ENCODE peak calls at places on chromosome 15, in ten cellular contexts. Z is mesenteric fat pad, O is globus pallidus, B is amygdala, I is AG20443, P is NCI-H2029, E is NCI-H1092 treated with DMSO at 0.1 percent for 48 hours, L is NCI-H69, V is MCF 10A, W is IMR-90. J is an unnamed sample.

GRCh38 chr15:69031013-69032001 is 16.8 kb downstream of the NOX5 start:
- DNase-seq in Z (no peak), O (peak; percentile 3), B (no peak), I (peak; percentile 71), P (no peak), E (no peak), L (no peak), V (no peak), W (no peak), J (peak; percentile 35)

GRCh38 chr15:77097317-77097721 is 26.4 kb upstream of the TSPAN3 start:
- DNase-seq in Z (no peak), O (no peak), B (no peak), I (no peak), P (no peak), E (no peak), L (peak; percentile 8), V (no peak), W (no peak), J (no peak)

GRCh38 chr15:77525907-77526581 is 105.4 kb downstream of the HMG20A start:
- DNase-seq in Z (no peak), O (no peak), B (no peak), I (no peak), P (no peak), E (no peak), L (no peak), V (no peak), W (no peak), J (no peak)

GRCh38 chr15:100787567-100787941 is 92.1 kb upstream of the ALDH1A3 start:
- DNase-seq in Z (peak; percentile 84), O (no peak), B (no peak), I (no peak), P (no peak), E (no peak), L (no peak), V (no peak), W (no peak), J (no peak)

GRCh38 chr15:51077565-51078153 is 17.0 kb downstream of the TNFAIP8L3 start:
- DNase-seq in Z (no peak), O (peak; percentile 59), B (no peak), I (peak; percentile 94), P (peak; percentile 26), E (no peak), L (peak; percentile 95), V (no peak), W (no peak), J (peak; percentile 59)

GRCh38 chr15:64246364-64247189 is 83.8 kb upstream of the PPIB start:
- DNase-seq in Z (no peak), O (peak; percentile 7), B (no peak), I (peak; percentile 65), P (peak; percentile 67), E (no peak), L (peak; percentile 96), V (peak; percentile 87), W (peak; percentile 93), J (no peak)

GRCh38 chr15:42053914-42054313 is 33.1 kb upstream of the PLA2G4E start:
- DNase-seq in Z (peak; percentile 41), O (no peak), B (no peak), I (no peak), P (no peak), E (no peak), L (no peak), V (no peak), W (no peak), J (no peak)

GRCh38 chr15:85707519-85708338 is 87.0 kb downstream of the KLHL25 start:
- DNase-seq in Z (no peak), O (no peak), B (no peak), I (peak; percentile 41), P (no peak), E (no peak), L (no peak), V (no peak), W (peak; percentile 51), J (no peak)

GRCh38 chr15:63157891-63158431 is 684 bp upstream of the RPS27L start:
- DNase-seq in Z (no peak), O (peak; percentile 54), B (no peak), I (peak; percentile 85), P (no peak), E (peak; percentile 28), L (peak; percentile 65), V (peak; percentile 56), W (peak; percentile 85), J (peak; percentile 7)

GRCh38 chr15:59247364-59247763 is 40.7 kb downstream of the LDHAL6B start:
- DNase-seq in Z (no peak), O (peak; percentile 72), B (peak; percentile 12), I (peak; percentile 59), P (no peak), E (peak; percentile 34), L (peak; percentile 87), V (peak; percentile 77), W (peak; percentile 74), J (peak; percentile 36)

GRCh38 chr15:74024687-74025086 is 30.2 kb downstream of the PML start:
- DNase-seq in Z (no peak), O (no peak), B (no peak), I (no peak), P (no peak), E (no peak), L (no peak), V (no peak), W (no peak), J (no peak)

GRCh38 chr15:76153241-76154197 is 93.7 kb downstream of the TMEM266 start:
- DNase-seq in Z (no peak), O (no peak), B (no peak), I (no peak), P (no peak), E (no peak), L (peak; percentile 10), V (no peak), W (no peak), J (no peak)